ENCODE peak calls at places on chromosomes 6 and 20, in four cellular contexts. One of them, this sample, is unnamed.

GRCh38 chr6:127182501-127182900 is 64.0 kb downstream of the RSPO3 start:
- DNase-seq in OCI-LY7: no peak
- DNase-seq in cardiac muscle cell: no peak
- DNase-seq in PC-9: no peak
- DNase-seq in this sample: peak; percentile 40

GRCh38 chr6:157966990-157967389 is 14.7 kb upstream of the SYNJ2 start:
- DNase-seq in OCI-LY7: no peak
- DNase-seq in cardiac muscle cell: no peak
- DNase-seq in PC-9: no peak
- DNase-seq in this sample: no peak

GRCh38 chr6:20900396-20901160 is 366.3 kb downstream of the CDKAL1 start:
- DNase-seq in OCI-LY7: no peak
- DNase-seq in cardiac muscle cell: no peak
- DNase-seq in PC-9: no peak
- DNase-seq in this sample: no peak

GRCh38 chr6:121770943-121771342 is 335.5 kb downstream of the GJA1 start:
- DNase-seq in OCI-LY7: no peak
- DNase-seq in cardiac muscle cell: no peak
- DNase-seq in PC-9: no peak
- DNase-seq in this sample: no peak

GRCh38 chr6:137570307-137570832 is 76.2 kb upstream of the OLIG3 start:
- DNase-seq in OCI-LY7: no peak
- DNase-seq in cardiac muscle cell: no peak
- DNase-seq in PC-9: no peak
- DNase-seq in this sample: no peak

GRCh38 chr6:127519469-127519785 is 292 bp upstream of the MTCL3 start:
- DNase-seq in OCI-LY7: no peak
- DNase-seq in cardiac muscle cell: no peak
- DNase-seq in PC-9: no peak
- DNase-seq in this sample: no peak

GRCh38 chr6:165662671-165663282 is at the start of gene PDE10A:
- DNase-seq in OCI-LY7: no peak
- DNase-seq in cardiac muscle cell: peak; percentile 72
- DNase-seq in PC-9: no peak
- DNase-seq in this sample: peak; percentile 35

GRCh38 chr6:14339711-14340590 is 222.4 kb downstream of the CD83 start:
- DNase-seq in OCI-LY7: peak; percentile 60
- DNase-seq in cardiac muscle cell: no peak
- DNase-seq in PC-9: no peak
- DNase-seq in this sample: no peak

GRCh38 chr6:18533793-18534192 is 146.6 kb downstream of the RNF144B start:
- DNase-seq in OCI-LY7: no peak
- DNase-seq in cardiac muscle cell: no peak
- DNase-seq in PC-9: no peak
- DNase-seq in this sample: no peak

GRCh38 chr6:157235600-157236039 is 87.7 kb downstream of the TMEM242 start:
- DNase-seq in OCI-LY7: no peak
- DNase-seq in cardiac muscle cell: peak; percentile 71
- DNase-seq in PC-9: no peak
- DNase-seq in this sample: peak; percentile 27

GRCh38 chr6:110322151-110323003 is 35.8 kb downstream of the METTL24 start:
- DNase-seq in OCI-LY7: no peak
- DNase-seq in cardiac muscle cell: no peak
- DNase-seq in PC-9: no peak
- DNase-seq in this sample: no peak

GRCh38 chr6:42095776-42096541 is 45.6 kb downstream of the TAF8 start:
- DNase-seq in OCI-LY7: no peak
- DNase-seq in cardiac muscle cell: peak; percentile 31
- DNase-seq in PC-9: no peak
- DNase-seq in this sample: no peak

GRCh38 chr6:140879861-140880260 is 1252.9 kb upstream of the GJE1 start:
- DNase-seq in OCI-LY7: no peak
- DNase-seq in cardiac muscle cell: no peak
- DNase-seq in PC-9: no peak
- DNase-seq in this sample: peak; percentile 55

GRCh38 chr6:101284131-101284530 is 109.4 kb upstream of the GRIK2 start:
- DNase-seq in OCI-LY7: no peak
- DNase-seq in cardiac muscle cell: no peak
- DNase-seq in PC-9: no peak
- DNase-seq in this sample: no peak

GRCh38 chr6:160737934-160738333 is 35.9 kb downstream of the PLG start:
- DNase-seq in OCI-LY7: no peak
- DNase-seq in cardiac muscle cell: no peak
- DNase-seq in PC-9: no peak
- DNase-seq in this sample: no peak

GRCh38 chr20:32141465-32141980 is 32.0 kb downstream of the TM9SF4 start:
- DNase-seq in OCI-LY7: no peak
- DNase-seq in cardiac muscle cell: no peak
- DNase-seq in PC-9: no peak
- DNase-seq in this sample: no peak

GRCh38 chr20:3235661-3236324 is 3.2 kb downstream of the SLC4A11 start:
- DNase-seq in OCI-LY7: no peak
- DNase-seq in cardiac muscle cell: no peak
- DNase-seq in PC-9: peak; percentile 81
- DNase-seq in this sample: no peak

GRCh38 chr6:140379919-140380318 is 1005.5 kb upstream of the CITED2 start:
- DNase-seq in OCI-LY7: no peak
- DNase-seq in cardiac muscle cell: no peak
- DNase-seq in PC-9: no peak
- DNase-seq in this sample: peak; percentile 66

DNA sequence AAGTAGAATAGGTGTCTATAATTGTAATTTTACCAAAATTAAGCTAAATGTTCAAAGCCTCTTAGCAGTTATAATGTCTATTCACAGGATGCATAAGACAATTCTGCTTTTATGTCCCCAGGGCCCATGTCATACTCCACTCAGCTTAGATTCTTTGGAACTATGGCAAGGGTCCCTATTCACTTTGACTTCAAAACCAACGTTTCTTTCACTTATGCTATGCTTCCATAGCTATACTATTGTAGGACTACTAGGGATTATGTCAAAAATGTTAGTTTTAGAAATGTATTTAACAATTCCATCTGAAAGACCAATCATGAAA is 15.8 kb upstream of the ADGRG6 start:
- DNase-seq in OCI-LY7: no peak
- DNase-seq in cardiac muscle cell: no peak
- DNase-seq in PC-9: no peak
- DNase-seq in this sample: no peak
- H3K4me3 ChIP-seq in OCI-LY7: no peak overlapping the region
- H3K4me3 ChIP-seq in cardiac muscle cell: no peak overlapping the region
- H3K4me3 ChIP-seq in PC-9: no peak overlapping the region
- H3K4me3 ChIP-seq in this sample: no peak overlapping the region

GRCh38 chr6:78150425-78150824 is 497.6 kb downstream of the MEI4 start:
- DNase-seq in OCI-LY7: no peak
- DNase-seq in cardiac muscle cell: no peak
- DNase-seq in PC-9: no peak
- DNase-seq in this sample: no peak
- TF ChIP-seq CTCF in OCI-LY7: no peak
- TF ChIP-seq CTCF in cardiac muscle cell: no peak
- TF ChIP-seq CTCF in PC-9: no peak
- TF ChIP-seq CTCF in this sample: no peak

GRCh38 chr20:58515240-58516212 is at the start of gene APCDD1L:
- DNase-seq in OCI-LY7: no peak
- DNase-seq in cardiac muscle cell: no peak
- DNase-seq in PC-9: peak; percentile 68
- DNase-seq in this sample: peak; percentile 59
- H3K4me3 ChIP-seq in OCI-LY7: no peak within 1 kb of the TSS
- H3K4me3 ChIP-seq in cardiac muscle cell: peak within 1 kb of the TSS; percentile 19
- H3K4me3 ChIP-seq in PC-9: peak within 1 kb of the TSS; percentile 57
- H3K4me3 ChIP-seq in this sample: peak within 1 kb of the TSS; percentile 50

GRCh38 chr6:3746696-3747095 is 4.8 kb downstream of the PXDC1 start:
- DNase-seq in OCI-LY7: no peak
- DNase-seq in cardiac muscle cell: no peak
- DNase-seq in PC-9: no peak
- DNase-seq in this sample: no peak
- TF ChIP-seq CTCF in OCI-LY7: no peak
- TF ChIP-seq CTCF in cardiac muscle cell: no peak
- TF ChIP-seq CTCF in PC-9: no peak
- TF ChIP-seq CTCF in this sample: no peak

GRCh38 chr20:44166008-44166407 is 21.0 kb downstream of the JPH2 start:
- DNase-seq in OCI-LY7: no peak
- DNase-seq in cardiac muscle cell: no peak
- DNase-seq in PC-9: peak; percentile 59
- DNase-seq in this sample: peak; percentile 47

GRCh38 chr20:44167736-44168135 is 19.3 kb downstream of the JPH2 start:
- DNase-seq in OCI-LY7: no peak
- DNase-seq in cardiac muscle cell: no peak
- DNase-seq in PC-9: no peak
- DNase-seq in this sample: no peak

GRCh38 chr20:44170796-44171410 is 16.1 kb downstream of the JPH2 start:
- DNase-seq in OCI-LY7: no peak
- DNase-seq in cardiac muscle cell: no peak
- DNase-seq in PC-9: no peak
- DNase-seq in this sample: no peak

GRCh38 chr20:44171775-44172571 is 15.0 kb downstream of the JPH2 start:
- DNase-seq in OCI-LY7: no peak
- DNase-seq in cardiac muscle cell: no peak
- DNase-seq in PC-9: no peak
- DNase-seq in this sample: no peak

DNA sequence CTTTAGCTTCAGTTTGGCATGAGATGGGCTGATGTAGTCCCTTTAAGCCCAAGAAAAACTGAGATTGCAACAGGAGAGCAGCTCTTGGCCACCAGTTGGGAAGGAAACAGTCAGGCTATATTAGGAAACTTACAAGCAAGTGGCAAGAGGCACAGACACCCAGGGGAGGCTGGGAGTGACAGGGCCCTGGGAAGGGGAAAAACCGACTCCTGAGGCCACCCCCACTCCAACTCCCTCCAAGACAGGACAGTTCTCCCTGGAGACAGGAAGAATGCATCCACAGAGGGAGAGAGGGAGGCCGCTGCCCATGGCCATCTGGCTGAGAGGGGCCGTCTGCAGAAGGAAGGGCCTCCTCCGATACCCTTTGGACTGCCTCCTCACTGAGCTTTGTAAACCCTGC is 20.5 kb downstream of the JPH2 start:
- DNase-seq in OCI-LY7: no peak
- DNase-seq in cardiac muscle cell: peak; percentile 85
- DNase-seq in PC-9: peak; percentile 57
- DNase-seq in this sample: peak; percentile 37
- H3K4me3 ChIP-seq in OCI-LY7: no peak overlapping the region
- H3K4me3 ChIP-seq in cardiac muscle cell: no peak overlapping the region
- H3K4me3 ChIP-seq in PC-9: peak overlapping the region; percentile 11
- H3K4me3 ChIP-seq in this sample: no peak overlapping the region

GRCh38 chr20:50607850-50608749 is 83.2 kb downstream of the RIPOR3 start:
- DNase-seq in OCI-LY7: no peak
- DNase-seq in cardiac muscle cell: no peak
- DNase-seq in PC-9: no peak
- DNase-seq in this sample: no peak

GRCh38 chr20:50608750-50609104 is 82.6 kb downstream of the RIPOR3 start:
- DNase-seq in OCI-LY7: no peak
- DNase-seq in cardiac muscle cell: no peak
- DNase-seq in PC-9: no peak
- DNase-seq in this sample: no peak

GRCh38 chr20:50611128-50611810 is 80.1 kb downstream of the RIPOR3 start:
- DNase-seq in OCI-LY7: no peak
- DNase-seq in cardiac muscle cell: no peak
- DNase-seq in PC-9: no peak
- DNase-seq in this sample: no peak

GRCh38 chr20:50609438-50609989 is 81.8 kb downstream of the RIPOR3 start:
- DNase-seq in OCI-LY7: no peak
- DNase-seq in cardiac muscle cell: no peak
- DNase-seq in PC-9: no peak
- DNase-seq in this sample: no peak

DNA sequence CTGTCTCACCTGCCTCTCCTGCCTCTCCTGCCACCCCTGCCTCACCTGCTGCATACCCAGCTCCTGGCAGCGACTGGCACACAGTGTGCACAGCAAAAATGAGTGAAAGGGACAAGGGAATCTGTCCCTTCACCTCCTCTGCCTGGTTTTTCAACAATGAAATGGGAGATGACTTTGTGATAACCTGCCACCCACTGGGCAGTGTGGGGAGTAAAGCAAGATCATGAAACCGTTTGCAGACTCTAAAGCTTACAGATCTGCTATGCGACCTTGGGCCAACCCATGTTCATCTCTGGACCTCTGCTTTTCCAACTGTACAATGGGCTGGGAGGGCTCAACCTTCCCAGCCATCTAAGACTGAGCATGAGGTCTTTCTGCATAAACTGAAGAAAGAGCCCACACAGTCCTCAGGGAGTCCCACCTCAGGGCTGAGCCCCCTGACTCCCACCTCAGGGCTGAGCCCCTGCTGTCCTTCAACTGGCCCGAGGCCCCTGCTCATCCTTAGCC is 81.1 kb downstream of the RIPOR3 start:
- DNase-seq in OCI-LY7: peak; percentile 36
- DNase-seq in cardiac muscle cell: no peak
- DNase-seq in PC-9: peak; percentile 34
- DNase-seq in this sample: no peak
- TF ChIP-seq CTCF in OCI-LY7: peak; percentile 54
- TF ChIP-seq CTCF in cardiac muscle cell: no peak
- TF ChIP-seq CTCF in PC-9: peak; percentile 42
- TF ChIP-seq CTCF in this sample: no peak

This sample was measured in astrocyte of the spinal cord.